ENCODE peak calls at places on chromosomes 16 and 17, in six cellular contexts. J, S, N, M, B and P are unnamed samples.

GRCh38 chr16:83802559-83802958 is 5.2 kb upstream of the HSBP1 start:
- DNase-seq in J (no peak), S (no peak), N (no peak), M (no peak), B (peak; percentile 59), P (no peak)

GRCh38 chr16:66382966-66383299 is 16.4 kb downstream of the CDH5 start:
- DNase-seq in J (no peak), S (no peak), N (no peak), M (peak; percentile 93), B (no peak), P (no peak)

GRCh38 chr17:30220414-30220813 is 15.1 kb downstream of the SLC6A4 start:
- DNase-seq in J (no peak), S (no peak), N (no peak), M (no peak), B (no peak), P (no peak)

GRCh38 chr17:76735006-76735405 is 2.1 kb downstream of the SRSF2 start:
- DNase-seq in J (no peak), S (no peak), N (no peak), M (peak; percentile 53), B (no peak), P (no peak)

GRCh38 chr16:27033281-27033680 is 33.4 kb upstream of the C16orf82 start:
- DNase-seq in J (peak; percentile 22), S (no peak), N (no peak), M (no peak), B (no peak), P (no peak)

GRCh38 chr17:45234641-45235040 is 13.0 kb downstream of the FMNL1 start:
- DNase-seq in J (peak; percentile 62), S (no peak), N (no peak), M (no peak), B (no peak), P (no peak)

GRCh38 chr16:51416921-51417320 is 265.9 kb upstream of the SALL1 start:
- DNase-seq in J (no peak), S (no peak), N (no peak), M (peak; percentile 48), B (no peak), P (no peak)

GRCh38 chr16:53768593-53768992 is 64.6 kb downstream of the FTO start:
- DNase-seq in J (no peak), S (no peak), N (no peak), M (peak; percentile 87), B (no peak), P (no peak)

GRCh38 chr16:68073902-68074760 is 11.0 kb upstream of the NFATC3 start:
- DNase-seq in J (no peak), S (no peak), N (no peak), M (no peak), B (peak; percentile 45), P (no peak)

GRCh38 chr16:75774197-75774596 is 47.9 kb upstream of the CPHXL start:
- DNase-seq in J (no peak), S (no peak), N (no peak), M (no peak), B (no peak), P (no peak)

GRCh38 chr16:78024159-78024558 is 1.8 kb downstream of the CLEC3A start:
- DNase-seq in J (no peak), S (no peak), N (no peak), M (no peak), B (no peak), P (no peak)

GRCh38 chr17:32487460-32488176 is 825 bp downstream of the CDK5R1 start:
- DNase-seq in J (peak; percentile 37), S (no peak), N (no peak), M (no peak), B (no peak), P (no peak)

GRCh38 chr16:82240111-82240510 is 70.1 kb upstream of the MPHOSPH6 start:
- DNase-seq in J (no peak), S (no peak), N (no peak), M (peak; percentile 6), B (no peak), P (no peak)

GRCh38 chr16:57513371-57514102 is 22.8 kb downstream of the CCDC102A start:
- DNase-seq in J (no peak), S (no peak), N (no peak), M (no peak), B (no peak), P (no peak)

GRCh38 chr16:87437911-87438610 is 45.9 kb downstream of the MAP1LC3B start:
- DNase-seq in J (no peak), S (no peak), N (no peak), M (peak; percentile 40), B (no peak), P (no peak)

GRCh38 chr16:47519037-47519436 is 57.9 kb downstream of the PHKB start:
- DNase-seq in J (no peak), S (no peak), N (no peak), M (peak; percentile 31), B (no peak), P (no peak)

GRCh38 chr16:86951831-86952598 is 365.2 kb downstream of the C16orf95 start:
- DNase-seq in J (no peak), S (no peak), N (no peak), M (peak; percentile 99), B (no peak), P (no peak)

GRCh38 chr17:31907342-31907975 is 6.0 kb upstream of the UTP6 start:
- DNase-seq in J (no peak), S (no peak), N (no peak), M (peak; percentile 70), B (no peak), P (peak; percentile 39)

GRCh38 chr17:65850486-65850885 is 289.0 kb upstream of the AXIN2 start:
- DNase-seq in J (no peak), S (no peak), N (no peak), M (peak; percentile 29), B (no peak), P (no peak)

GRCh38 chr16:64381979-64382378 is 739.9 kb downstream of the CDH11 start:
- DNase-seq in J (no peak), S (peak; percentile 2), N (no peak), M (no peak), B (no peak), P (no peak)

GRCh38 chr16:79810449-79811189 is 210.1 kb upstream of the MAF start:
- DNase-seq in J (no peak), S (no peak), N (no peak), M (no peak), B (no peak), P (no peak)

GRCh38 chr16:86026136-86026905 is 127.4 kb downstream of the IRF8 start:
- DNase-seq in J (no peak), S (no peak), N (no peak), M (no peak), B (peak; percentile 70), P (no peak)

GRCh38 chr16:10122546-10122945 is 59.7 kb downstream of the GRIN2A start:
- DNase-seq in J (peak; percentile 22), S (no peak), N (no peak), M (no peak), B (no peak), P (no peak)

GRCh38 chr17:31580331-31581021 is 189.0 kb downstream of the RAB11FIP4 start:
- DNase-seq in J (no peak), S (no peak), N (no peak), M (peak; percentile 85), B (peak; percentile 88), P (no peak)

GRCh38 chr16:89038221-89038721 is 55.4 kb upstream of the ACSF3 start:
- DNase-seq in J (no peak), S (no peak), N (no peak), M (no peak), B (no peak), P (no peak)

GRCh38 chr17:68295086-68295485 is 3.8 kb downstream of the ARSG start:
- DNase-seq in J (no peak), S (no peak), N (no peak), M (no peak), B (no peak), P (no peak)

GRCh38 chr17:73305845-73306836 is 5.7 kb downstream of the CDC42EP4 start:
- DNase-seq in J (no peak), S (no peak), N (no peak), M (no peak), B (no peak), P (no peak)

GRCh38 chr17:59413014-59413725 is 81.7 kb downstream of the YPEL2 start:
- DNase-seq in J (no peak), S (no peak), N (no peak), M (no peak), B (no peak), P (no peak)

GRCh38 chr17:2283302-2283701 is 20.3 kb downstream of the SMG6 start:
- DNase-seq in J (no peak), S (no peak), N (no peak), M (peak; percentile 11), B (no peak), P (no peak)

GRCh38 chr16:27924411-27925118 is 138.9 kb downstream of the GSG1L start:
- DNase-seq in J (no peak), S (no peak), N (no peak), M (no peak), B (no peak), P (no peak)

GRCh38 chr17:44608732-44609435 is 47.4 kb upstream of the MEIOC start:
- DNase-seq in J (no peak), S (no peak), N (no peak), M (no peak), B (no peak), P (no peak)

GRCh38 chr17:43673516-43674323 is 12.0 kb upstream of the MEOX1 start:
- DNase-seq in J (peak; percentile 62), S (peak; percentile 19), N (no peak), M (peak; percentile 60), B (peak; percentile 96), P (peak; percentile 60)

GRCh38 chr16:81035398-81035974 is at the start of gene ATMIN:
- DNase-seq in J (peak; percentile 96), S (peak; percentile 58), N (peak; percentile 13), M (peak; percentile 77), B (peak; percentile 92), P (peak; percentile 88)
- TF ChIP-seq POLR2A in J (no peak), S (peak; percentile 56), N (no peak), M (peak; percentile 36), B (no peak), P (peak; percentile 21)

GRCh38 chr16:677306-678190 is 2.1 kb downstream of the RHBDL1 start:
- DNase-seq in J (no peak), S (no peak), N (no peak), M (no peak), B (no peak), P (no peak)
- H3K4me3 ChIP-seq in J (no peak overlapping the region), S (no peak overlapping the region), N (no peak overlapping the region), M (no peak overlapping the region), B (no peak overlapping the region), P (no peak overlapping the region)

GRCh38 chr17:7383742-7384488 is 3.0 kb downstream of the TNK1 start:
- DNase-seq in J (no peak), S (no peak), N (no peak), M (peak; percentile 13), B (no peak), P (peak; percentile 47)
- TF ChIP-seq POLR2A in J (no peak), S (no peak), N (no peak), M (no peak), B (no peak), P (no peak)

GRCh38 chr16:3047387-3047720 is 993 bp downstream of the MMP25 start:
- DNase-seq in J (no peak), S (no peak), N (no peak), M (no peak), B (no peak), P (no peak)
- H3K4me3 ChIP-seq in J (no peak overlapping the region), S (no peak overlapping the region), N (no peak overlapping the region), M (no peak overlapping the region), B (no peak overlapping the region), P (no peak overlapping the region)